ENCODE peak calls at places on chromosomes 3 and 15, in four cellular contexts. T is spleen, L is breast epithelium, U is HCT116. W is an unnamed sample.

GRCh38 chr3:49021813-49022720 is at the start of gene NDUFAF3:
- DNase-seq in L (peak; percentile 95), U (peak; percentile 90), T (peak; percentile 99), W (peak; percentile 93)

GRCh38 chr3:190116551-190117067 is 4.1 kb downstream of the P3H2 start:
- DNase-seq in T (no peak), U (no peak), L (no peak), W (no peak)

GRCh38 chr15:60912984-60913697 is 316.0 kb downstream of the RORA start:
- DNase-seq in U (no peak), T (no peak), L (no peak), W (peak; percentile 58)

GRCh38 chr3:11553436-11554235 is 90.1 kb downstream of the VGLL4 start:
- DNase-seq in L (no peak), T (peak; percentile 70), U (no peak), W (no peak)

GRCh38 chr3:170766823-170767575 is 103.0 kb downstream of the RPL22L1 start:
- DNase-seq in U (no peak), T (no peak), L (no peak), W (no peak)

GRCh38 chr3:130468311-130468710 is 48.7 kb upstream of the COL6A6 start:
- DNase-seq in U (no peak), L (no peak), T (no peak), W (no peak)

GRCh38 chr3:46719044-46719565 is 1.4 kb upstream of the PRSS50 start:
- DNase-seq in T (no peak), L (peak; percentile 10), U (no peak), W (no peak)

GRCh38 chr3:25594007-25594502 is 70.7 kb downstream of the TOP2B start:
- DNase-seq in L (no peak), U (peak; percentile 29), T (no peak), W (no peak)

GRCh38 chr3:63344676-63345075 is 66.6 kb downstream of the SYNPR start:
- DNase-seq in L (no peak), T (no peak), U (no peak), W (no peak)

GRCh38 chr15:77630064-77630463 is 2.6 kb downstream of the LINGO1 start:
- DNase-seq in U (no peak), T (no peak), L (no peak), W (no peak)

GRCh38 chr15:82963356-82964341 is 11.1 kb upstream of the HOMER2 start:
- DNase-seq in L (no peak), T (no peak), U (no peak), W (no peak)

GRCh38 chr3:24305795-24306467 is 188.7 kb downstream of the THRB start:
- DNase-seq in T (no peak), U (no peak), L (no peak), W (no peak)

GRCh38 chr3:87958289-87958688 is 100.5 kb downstream of the CGGBP1 start:
- DNase-seq in U (no peak), T (no peak), L (no peak), W (no peak)

GRCh38 chr15:101063891-101064794 is 145.0 kb downstream of the LRRK1 start:
- DNase-seq in T (peak; percentile 76), L (no peak), U (no peak), W (peak; percentile 84)

GRCh38 chr15:74399100-74399499 is 31.7 kb upstream of the CYP11A1 start:
- DNase-seq in L (no peak), T (no peak), U (no peak), W (no peak)

GRCh38 chr3:127699098-127699945 is 26.6 kb downstream of the ABTB1 start:
- DNase-seq in L (no peak), U (no peak), T (peak; percentile 37), W (no peak)

GRCh38 chr3:172391592-172392302 is 56.5 kb downstream of the GHSR start:
- DNase-seq in T (no peak), L (no peak), U (no peak), W (no peak)

GRCh38 chr15:90261811-90262210 is 3.7 kb upstream of the NGRN start:
- DNase-seq in L (no peak), U (no peak), T (peak; percentile 8), W (no peak)

GRCh38 chr3:28940530-28940929 is 340.3 kb upstream of the RBMS3 start:
- DNase-seq in L (no peak), T (no peak), U (no peak), W (no peak)

GRCh38 chr3:14508505-14508819 is 31.7 kb downstream of the GRIP2 start:
- DNase-seq in L (peak; percentile 30), U (no peak), T (no peak), W (no peak)

GRCh38 chr3:71245052-71245488 is 338.5 kb downstream of the FOXP1 start:
- DNase-seq in L (no peak), U (no peak), T (no peak), W (peak; percentile 37)

GRCh38 chr3:37386627-37387230 is 212.3 kb upstream of the LRRFIP2 start:
- DNase-seq in L (no peak), U (no peak), T (no peak), W (peak; percentile 40)

GRCh38 chr15:27747997-27748396 is 351.1 kb downstream of the OCA2 start:
- DNase-seq in T (no peak), U (no peak), L (no peak), W (no peak)

GRCh38 chr3:141875893-141876380 is 506 bp upstream of the ATP1B3 start:
- DNase-seq in T (peak; percentile 96), L (no peak), U (peak; percentile 40), W (peak; percentile 73)

GRCh38 chr3:29275309-29275708 is 5.6 kb upstream of the RBMS3 start:
- DNase-seq in U (no peak), L (no peak), T (no peak), W (no peak)

GRCh38 chr3:82354181-82354696 is 592.8 kb upstream of the GBE1 start:
- DNase-seq in L (no peak), T (no peak), U (no peak), W (no peak)

DNA sequence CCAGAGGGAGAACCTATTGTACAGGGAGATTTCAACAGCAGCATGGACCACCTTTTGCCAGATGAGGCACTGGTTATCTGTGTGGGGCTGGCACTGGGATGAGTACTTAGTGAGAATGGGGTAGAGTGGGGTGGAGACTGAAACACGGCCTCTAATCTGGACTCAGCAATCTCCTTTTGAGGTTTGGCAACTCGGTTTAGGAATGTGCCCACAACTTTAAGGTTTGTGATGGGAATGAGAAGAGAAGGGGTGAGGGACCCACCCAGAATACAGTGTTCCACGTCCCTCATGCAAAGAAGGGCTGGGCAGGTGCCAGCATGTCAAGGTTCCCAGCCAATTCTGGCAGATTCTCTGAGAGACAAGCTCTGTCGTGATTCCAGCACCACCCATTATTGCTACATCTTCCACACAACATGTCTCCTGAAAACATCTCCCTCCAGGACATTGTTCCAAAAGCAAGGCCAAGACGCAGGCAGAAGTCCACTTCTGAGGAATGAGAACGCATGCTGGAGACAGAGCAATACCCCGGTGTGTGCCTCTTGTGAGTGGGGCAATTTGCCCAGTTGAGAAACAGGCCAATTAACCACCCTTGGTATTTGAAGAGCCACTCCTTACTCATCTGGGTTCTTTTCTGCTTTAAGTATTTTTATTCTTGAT is 37.5 kb upstream of the CCR4 start:
- DNase-seq in T (no peak), U (no peak), L (no peak), W (no peak)
- TF ChIP-seq POLR2AphosphoS5 in T (no peak), U (no peak), L (no peak), W (no peak)

DNA sequence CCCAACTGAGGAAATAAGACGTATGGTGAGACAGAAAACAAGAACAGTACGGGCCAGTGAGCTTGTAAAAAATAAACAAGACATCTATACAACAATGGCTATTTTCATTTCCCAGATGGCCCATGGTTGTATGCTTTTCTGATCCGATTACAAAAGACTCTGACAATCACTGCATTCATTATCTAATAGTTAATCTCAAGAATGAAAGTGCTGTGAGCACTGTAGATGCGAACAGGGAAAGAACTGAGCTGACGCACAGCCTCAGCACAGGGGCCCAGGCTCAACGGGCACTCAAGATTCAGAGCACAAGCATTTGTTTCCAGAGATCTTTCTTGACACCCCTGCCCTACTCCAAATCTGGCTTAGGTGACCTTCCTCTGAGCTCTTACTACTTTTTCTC is 6.9 kb downstream of the MTMR10 start:
- DNase-seq in T (no peak), L (no peak), U (no peak), W (no peak)
- H3K4me1 ChIP-seq in T (peaks cover 84% of the 10 kb centered on the region), L (no peaks in the 10 kb centered on the region), U (no peaks in the 10 kb centered on the region), W (peaks cover 56% of the 10 kb centered on the region)

GRCh38 chr3:186109897-186110803 is 1.3 kb upstream of the ETV5 start:
- DNase-seq in T (peak; percentile 80), U (no peak), L (no peak), W (peak; percentile 48)

GRCh38 chr3:186108941-186109865 is at the start of gene ETV5:
- DNase-seq in T (peak; percentile 98), L (peak; percentile 97), U (peak; percentile 98), W (peak; percentile 98)

GRCh38 chr3:186108106-186108940 is 566 bp downstream of the ETV5 start:
- DNase-seq in L (no peak), U (peak; percentile 33), T (peak; percentile 90), W (peak; percentile 32)

GRCh38 chr3:186105543-186105942 is 3.3 kb downstream of the ETV5 start:
- DNase-seq in L (no peak), T (no peak), U (no peak), W (no peak)

GRCh38 chr3:186107148-186108105 is 1.5 kb downstream of the ETV5 start:
- DNase-seq in U (peak; percentile 34), T (peak; percentile 90), L (peak; percentile 59), W (peak; percentile 91)
- TF ChIP-seq POLR2AphosphoS5 in U (peak; percentile 70), T (peak; percentile 36), L (no peak), W (peak; percentile 51)

GRCh38 chr3:186988806-186989205 is 58.5 kb downstream of the ST6GAL1 start:
- DNase-seq in T (no peak), U (no peak), L (no peak), W (no peak)

GRCh38 chr3:186991470-186991869 is 61.1 kb downstream of the ST6GAL1 start:
- DNase-seq in L (no peak), T (no peak), U (no peak), W (no peak)

GRCh38 chr3:186989429-186989828 is 59.1 kb downstream of the ST6GAL1 start:
- DNase-seq in T (no peak), U (no peak), L (no peak), W (no peak)

GRCh38 chr3:186990878-186991308 is 60.6 kb downstream of the ST6GAL1 start:
- DNase-seq in T (no peak), L (no peak), U (peak; percentile 79), W (no peak)

DNA sequence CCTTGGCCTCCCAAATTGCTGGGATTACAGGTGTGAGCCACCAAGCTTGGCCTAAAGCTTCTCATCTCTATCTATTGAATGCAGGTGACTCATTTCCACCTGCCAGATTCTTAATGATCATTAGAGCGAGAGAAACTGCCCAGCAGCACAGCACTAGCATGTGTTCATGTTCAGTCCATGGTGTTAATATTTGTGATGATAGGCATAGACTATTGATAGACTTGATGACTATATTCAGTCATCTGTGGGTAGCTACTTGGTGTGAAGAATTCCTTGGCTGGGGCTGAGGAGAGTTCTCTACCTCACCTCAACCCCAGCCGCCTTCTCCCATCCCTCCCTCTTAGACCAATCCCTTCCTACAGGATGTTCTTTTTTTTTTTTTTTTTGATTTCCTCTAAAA is 60.0 kb downstream of the ST6GAL1 start:
- DNase-seq in L (no peak), U (no peak), T (no peak), W (no peak)
- H3K4me1 ChIP-seq in L (no peaks in the 10 kb centered on the region), U (peaks cover 17% of the 10 kb centered on the region), T (peaks cover 91% of the 10 kb centered on the region), W (peaks cover 3% of the 10 kb centered on the region)